ENCODE peak calls at places on chromosomes 12 and 14, in five cellular contexts. Q is iPS DF 19.7; J is germinal center; T is mucosa of gallbladder; E is stimulated activated CD4-positive, alpha-beta T cell treated with anti-CD3 and anti-CD28 coated beads, Interleukin-15, amount 100 ng/mL, for 1 hour. P is an unnamed sample.
A peak's percentile ranks its signal among the peaks of the same experiment; 100 is the strongest.

GRCh38 chr14:69149461-69150244 is 3.3 kb downstream of the DCAF5 start:
- DNase-seq in Q (no peak), J (no peak), T (no peak), E (no peak), P (no peak)

GRCh38 chr12:24378548-24379011 is 429.1 kb upstream of the SOX5 start:
- DNase-seq in Q (no peak), J (peak; percentile 50), T (no peak), E (no peak), P (no peak)

GRCh38 chr14:76203086-76204001 is 51.6 kb downstream of the GPATCH2L start:
- DNase-seq in Q (no peak), J (no peak), T (peak; percentile 14), E (no peak), P (no peak)

GRCh38 chr12:65658360-65658759 is 165.9 kb upstream of the HMGA2 start:
- DNase-seq in Q (no peak), J (no peak), T (no peak), E (no peak), P (no peak)

GRCh38 chr12:25151476-25151875 is 43.5 kb downstream of the DNAI7 start:
- DNase-seq in Q (no peak), J (no peak), T (peak; percentile 49), E (no peak), P (peak; percentile 32)

GRCh38 chr12:47216150-47216677 is 136.5 kb upstream of the AMIGO2 start:
- DNase-seq in Q (no peak), J (peak; percentile 66), T (peak; percentile 34), E (peak; percentile 49), P (no peak)

GRCh38 chr12:25054783-25055144 is 105.9 kb upstream of the BCAT1 start:
- DNase-seq in Q (no peak), J (no peak), T (no peak), E (no peak), P (no peak)

GRCh38 chr14:95434161-95434560 is 82.3 kb downstream of the SYNE3 start:
- DNase-seq in Q (no peak), J (no peak), T (no peak), E (no peak), P (no peak)

GRCh38 chr14:21924479-21924878 is 250.9 kb upstream of the OR4E1 start:
- DNase-seq in Q (peak; percentile 15), J (peak; percentile 57), T (no peak), E (peak; percentile 31), P (no peak)

GRCh38 chr12:130157998-130158774 is 4.1 kb upstream of the FZD10 start:
- DNase-seq in Q (no peak), J (no peak), T (no peak), E (no peak), P (no peak)